ENCODE peak calls at places on chromosome 22, in five cellular contexts. V, W, S, K and X are unnamed samples.

GRCh38 chr22:46107089-46107664 is 43.1 kb upstream of the PPARA start:
- DNase-seq in K (peak), S (no peak), V (no peak), W (no peak), X (no peak)

GRCh38 chr22:29664731-29665130 is 55.1 kb upstream of the CABP7 start:
- DNase-seq in S (peak), K (no peak), V (no peak), W (peak), X (peak)

GRCh38 chr22:49961601-49962011 is 1.0 kb downstream of the PIM3 start:
- DNase-seq in V (peak), W (no peak), S (peak), K (peak), X (peak)

GRCh38 chr22:49671331-49672012 is 156.2 kb downstream of the BRD1 start:
- DNase-seq in V (no peak), W (no peak), S (no peak), K (peak), X (no peak)

GRCh38 chr22:20224917-20225692 is 43.0 kb downstream of the RTN4R start:
- DNase-seq in S (no peak), W (no peak), K (no peak), V (no peak), X (no peak)

GRCh38 chr22:47114813-47115517 is 352.5 kb downstream of the TBC1D22A start:
- DNase-seq in S (no peak), V (no peak), K (peak), W (no peak), X (no peak)

GRCh38 chr22:29610780-29611179 is 7.3 kb downstream of the NF2 start:
- DNase-seq in W (no peak), K (no peak), V (no peak), S (no peak), X (no peak)

GRCh38 chr22:50505776-50506610 is 1.5 kb downstream of the LMF2 start:
- DNase-seq in V (no peak), W (no peak), S (no peak), K (no peak), X (no peak)

GRCh38 chr22:45708145-45708544 is 36.5 kb downstream of the ATXN10 start:
- DNase-seq in W (no peak), K (no peak), V (no peak), S (no peak), X (no peak)

GRCh38 chr22:24319451-24319850 is 48.8 kb downstream of the SPECC1L start:
- DNase-seq in W (peak), K (no peak), V (no peak), S (peak), X (peak)

GRCh38 chr22:44622685-44623084 is 79.3 kb upstream of the PRR5 start:
- DNase-seq in V (no peak), K (no peak), S (no peak), W (no peak), X (no peak)

GRCh38 chr22:44625421-44625760 is 76.6 kb upstream of the PRR5 start:
- DNase-seq in K (no peak), S (no peak), V (no peak), W (no peak), X (no peak)

GRCh38 chr22:44624689-44625420 is 77.1 kb upstream of the PRR5 start:
- DNase-seq in W (no peak), V (no peak), K (no peak), S (no peak), X (no peak)

GRCh38 chr22:44622147-44622427 is 79.9 kb upstream of the PRR5 start:
- DNase-seq in W (no peak), S (no peak), V (no peak), K (no peak), X (no peak)

DNA sequence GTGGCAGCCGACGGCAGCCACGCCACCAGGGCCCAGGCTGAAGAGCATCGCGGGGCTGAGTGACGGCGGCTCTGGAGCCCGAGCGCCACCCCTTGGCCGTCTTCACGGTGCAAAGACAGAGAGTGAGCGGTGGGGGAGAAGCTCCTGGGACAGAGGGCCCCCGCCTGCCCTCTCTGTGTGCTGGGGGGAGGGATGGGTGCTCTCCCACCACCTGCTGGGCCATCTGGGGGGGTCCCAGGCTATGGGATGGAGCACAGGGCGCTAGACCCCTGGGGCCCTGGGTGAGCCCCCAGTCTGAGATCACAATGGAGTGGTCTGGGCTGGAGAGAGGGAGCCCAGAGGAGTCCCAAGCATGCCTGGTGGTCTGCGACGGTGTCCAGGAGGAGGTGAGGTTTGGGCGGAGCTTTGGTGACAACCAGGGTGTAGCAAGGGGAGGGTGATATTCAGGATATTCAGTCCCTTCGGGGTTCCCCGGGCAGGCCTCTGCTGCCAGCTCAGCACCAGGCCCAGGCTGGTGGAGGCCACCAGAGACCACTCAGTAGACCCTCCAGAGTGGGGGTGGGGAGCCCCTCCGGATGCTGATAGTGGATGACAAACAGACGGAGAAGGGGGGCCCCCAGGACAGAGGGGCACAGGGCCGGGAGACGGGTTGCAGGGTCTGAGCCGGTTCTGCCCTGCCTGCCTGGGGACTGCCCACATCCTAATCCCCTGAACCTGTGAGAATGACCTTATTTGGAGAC is 78.1 kb upstream of the PRR5 start:
- DNase-seq in K (no peak), S (peak), V (peak), W (peak), X (no peak)
- TF ChIP-seq CTCF in K (no peak), S (peak), V (peak), W (peak), X (peak)

GRCh38 chr22:48182896-48183805 is 1420.7 kb downstream of the TBC1D22A start:
- DNase-seq in S (no peak), K (no peak), V (no peak), W (no peak), X (no peak)

GRCh38 chr22:48186121-48186790 is 1423.8 kb downstream of the TBC1D22A start:
- DNase-seq in K (no peak), V (no peak), S (no peak), W (no peak), X (no peak)

GRCh38 chr22:48187272-48187855 is 1424.9 kb downstream of the TBC1D22A start:
- DNase-seq in W (no peak), K (no peak), V (no peak), S (no peak), X (no peak)

GRCh38 chr22:48185071-48185470 is 1422.6 kb downstream of the TBC1D22A start:
- DNase-seq in K (no peak), S (no peak), W (no peak), V (no peak), X (no peak)

DNA sequence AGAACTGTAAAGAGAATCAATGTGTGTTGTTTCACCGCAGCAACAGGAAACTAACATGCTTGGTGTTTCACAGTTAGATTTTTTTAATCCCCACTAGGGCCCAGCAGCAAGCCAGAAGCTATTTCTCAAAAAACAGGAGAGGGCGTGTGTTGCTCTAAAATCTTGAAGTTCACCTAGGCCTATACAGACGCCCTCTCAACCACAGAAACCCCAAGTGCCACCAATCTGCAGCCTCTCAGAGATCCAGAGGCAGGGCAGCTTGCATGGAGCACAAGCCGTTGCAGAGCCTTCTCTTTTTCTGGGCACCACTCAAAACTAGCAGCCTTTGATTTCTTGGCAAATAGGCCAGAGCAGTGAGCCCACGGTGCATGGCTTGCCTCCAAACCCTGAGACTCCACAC is 1423.2 kb downstream of the TBC1D22A start:
- DNase-seq in K (no peak), S (no peak), W (no peak), V (no peak), X (no peak)
- TF ChIP-seq CTCF in K (no peak), S (no peak), W (no peak), V (no peak), X (no peak)

GRCh38 chr22:23074451-23074850 is 4.1 kb downstream of the GNAZ start:
- DNase-seq in W (no peak), S (no peak), V (no peak), K (no peak), X (no peak)

GRCh38 chr22:23076896-23077572 is 6.7 kb downstream of the GNAZ start:
- DNase-seq in K (no peak), S (no peak), W (no peak), V (no peak), X (no peak)

GRCh38 chr22:23073506-23074229 is 3.3 kb downstream of the GNAZ start:
- DNase-seq in W (no peak), K (peak), V (no peak), S (no peak), X (no peak)

GRCh38 chr22:23075050-23075449 is 4.7 kb downstream of the GNAZ start:
- DNase-seq in W (no peak), V (no peak), S (no peak), K (no peak), X (no peak)

GRCh38 chr22:23075525-23076216 is 5.4 kb downstream of the GNAZ start:
- DNase-seq in W (no peak), K (no peak), V (no peak), S (no peak), X (no peak)
- TF ChIP-seq CTCF in W (no peak), K (no peak), V (no peak), S (no peak), X (no peak)

GRCh38 chr22:42831712-42832111 is 25.4 kb downstream of the ARFGAP3 start:
- DNase-seq in K (no peak), S (no peak), V (no peak), W (no peak), X (no peak)
- TF ChIP-seq CTCF in K (no peak), S (no peak), V (no peak), W (no peak), X (no peak)

DNA sequence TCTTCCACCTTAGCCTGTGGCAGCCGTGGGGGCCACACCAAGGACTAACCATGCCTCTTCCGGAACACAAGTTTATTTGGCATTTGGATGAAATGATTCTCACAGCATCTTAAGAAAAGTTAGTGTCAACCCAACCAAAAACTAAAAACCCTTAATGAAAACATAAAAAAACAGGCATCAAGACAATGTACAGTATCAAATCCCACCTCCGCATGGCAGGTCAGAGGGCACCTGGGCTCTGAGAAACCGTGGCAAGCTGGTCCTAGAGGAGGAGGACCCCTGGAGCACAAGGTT is 86.0 kb downstream of the DGCR2 start:
- DNase-seq in V (no peak), K (no peak), W (no peak), S (no peak), X (no peak)
- TF ChIP-seq CTCF in V (no peak), K (no peak), W (no peak), S (no peak), X (no peak)

GRCh38 chr22:38124236-38124974 is 13.9 kb upstream of the BAIAP2L2 start:
- DNase-seq in S (no peak), W (no peak), V (no peak), K (no peak), X (no peak)
- TF ChIP-seq CTCF in S (no peak), W (no peak), V (no peak), K (no peak), X (no peak)

GRCh38 chr22:41535244-41535643 is 9.0 kb downstream of the POLR3H start:
- DNase-seq in K (no peak), V (peak), S (peak), W (no peak), X (no peak)
- TF ChIP-seq CTCF in K (no peak), V (no peak), S (peak), W (peak), X (peak)

GRCh38 chr22:35160268-35160667 is 94.3 kb downstream of the ISX start:
- DNase-seq in V (no peak), S (no peak), K (no peak), W (no peak), X (no peak)

GRCh38 chr22:35154937-35155387 is 89.0 kb downstream of the ISX start:
- DNase-seq in W (peak), S (peak), K (no peak), V (peak), X (peak)

GRCh38 chr22:35152316-35152715 is 86.4 kb downstream of the ISX start:
- DNase-seq in V (peak), S (no peak), K (no peak), W (no peak), X (no peak)

GRCh38 chr22:35156945-35157344 is 91.0 kb downstream of the ISX start:
- DNase-seq in W (no peak), K (no peak), S (no peak), V (no peak), X (no peak)

GRCh38 chr22:35155403-35156025 is 89.6 kb downstream of the ISX start:
- DNase-seq in V (peak), S (no peak), W (no peak), K (no peak), X (no peak)
- TF ChIP-seq CTCF in V (no peak), S (no peak), W (peak), K (no peak), X (no peak)

GRCh38 chr22:37491559-37492427 is 5.6 kb upstream of the MFNG start:
- DNase-seq in W (no peak), V (no peak), K (no peak), S (no peak), X (no peak)

GRCh38 chr22:37491106-37491505 is 4.9 kb upstream of the MFNG start:
- DNase-seq in K (no peak), S (no peak), V (no peak), W (no peak), X (no peak)

GRCh38 chr22:37489994-37490393 is 3.8 kb upstream of the MFNG start:
- DNase-seq in W (no peak), V (no peak), K (no peak), S (no peak), X (no peak)

GRCh38 chr22:37493979-37494378 is 7.8 kb upstream of the MFNG start:
- DNase-seq in K (no peak), V (no peak), W (no peak), S (no peak), X (no peak)

DNA sequence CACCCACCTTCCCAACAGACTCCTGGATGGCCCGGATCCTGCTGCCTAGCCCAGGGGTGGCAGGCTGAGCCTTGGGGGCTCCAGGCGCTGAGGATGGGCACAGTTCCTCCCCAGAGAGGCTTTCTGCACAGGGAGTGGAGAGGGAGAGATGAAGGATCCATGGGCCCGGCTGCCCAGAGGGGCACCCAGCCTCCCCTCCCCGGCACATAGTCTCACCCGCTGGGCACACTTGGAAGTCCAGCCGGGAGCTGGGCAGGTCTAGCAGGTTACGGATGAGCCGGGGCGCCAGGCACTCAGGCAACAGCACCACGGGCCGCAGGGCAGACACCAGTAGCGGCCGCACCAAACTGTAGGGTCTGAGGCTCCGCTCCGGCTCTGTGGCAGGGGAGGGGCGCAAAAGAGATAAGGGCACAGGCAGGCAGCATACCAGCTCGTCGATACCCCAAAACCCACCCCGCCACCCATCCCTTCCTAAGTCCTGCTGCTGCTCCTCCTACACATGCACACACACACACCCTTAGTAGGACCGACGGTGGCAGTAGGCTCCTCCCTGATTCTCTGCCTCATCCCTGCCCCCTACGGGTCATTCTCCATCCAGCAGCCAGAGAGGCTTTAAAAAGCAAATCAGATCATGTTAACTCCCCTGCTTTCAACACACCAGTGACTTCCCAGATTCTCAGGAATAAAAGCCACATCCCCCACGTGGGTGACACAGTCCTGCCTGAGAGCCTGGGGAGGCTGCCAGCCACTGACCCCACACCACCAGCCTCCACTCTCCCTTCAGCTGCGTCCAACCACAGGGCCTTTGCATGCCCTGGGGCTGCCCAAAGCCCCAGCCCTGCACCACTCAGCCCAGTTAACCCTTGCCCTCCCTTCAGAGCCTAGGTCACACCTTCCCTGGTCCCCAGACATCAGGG is 6.5 kb upstream of the MFNG start:
- DNase-seq in K (no peak), W (peak), S (peak), V (peak), X (peak)
- TF ChIP-seq CTCF in K (no peak), W (peak), S (peak), V (peak), X (peak)

GRCh38 chr22:27474711-27475547 is 326.6 kb downstream of the MN1 start:
- DNase-seq in K (no peak), V (peak), W (peak), S (peak), X (peak)
- TF ChIP-seq CTCF in K (no peak), V (no peak), W (no peak), S (no peak), X (no peak)